ENCODE peak calls at places on chromosome 11, in seven cellular contexts. J, S, W, Y, I, D and G are unnamed samples.

GRCh38 chr11:129366737-129367597 is 8.7 kb upstream of the BARX2 start:
- DNase-seq in J (no peak), S (no peak), W (no peak), Y (no peak), I (no peak), D (no peak), G (no peak)

GRCh38 chr11:109981028-109981636 is 112.1 kb upstream of the ZC3H12C start:
- DNase-seq in J (no peak), S (no peak), W (no peak), Y (no peak), I (no peak), D (no peak), G (no peak)

GRCh38 chr11:115787302-115787701 is 283.1 kb upstream of the CADM1 start:
- DNase-seq in J (no peak), S (no peak), W (no peak), Y (no peak), I (no peak), D (no peak), G (no peak)

GRCh38 chr11:68331338-68331947 is 19.1 kb downstream of the LRP5 start:
- DNase-seq in J (no peak), S (no peak), W (no peak), Y (no peak), I (no peak), D (no peak), G (no peak)

GRCh38 chr11:93905384-93905783 is 55.0 kb upstream of the VSTM5 start:
- DNase-seq in J (no peak), S (no peak), W (no peak), Y (no peak), I (peak), D (no peak), G (no peak)

GRCh38 chr11:65488273-65489058 is 10.4 kb upstream of the MALAT1 start:
- DNase-seq in J (no peak), S (no peak), W (no peak), Y (no peak), I (no peak), D (no peak), G (peak)

GRCh38 chr11:112085822-112086421 is 634 bp downstream of the TIMM8B start:
- DNase-seq in J (no peak), S (no peak), W (no peak), Y (peak), I (no peak), D (peak), G (peak)

GRCh38 chr11:67601098-67601497 is 5.6 kb upstream of the NDUFV1 start:
- DNase-seq in J (no peak), S (no peak), W (no peak), Y (no peak), I (no peak), D (no peak), G (no peak)

GRCh38 chr11:125949271-125950177 is 3.7 kb downstream of the VSIG10L2 start:
- DNase-seq in J (no peak), S (no peak), W (no peak), Y (no peak), I (no peak), D (no peak), G (no peak)

GRCh38 chr11:36540998-36541397 is 26.8 kb upstream of the RAG1 start:
- DNase-seq in J (peak), S (no peak), W (no peak), Y (peak), I (peak), D (peak), G (peak)

GRCh38 chr11:92211576-92212167 is 12.9 kb upstream of the FAT3 start:
- DNase-seq in J (no peak), S (no peak), W (peak), Y (peak), I (no peak), D (peak), G (no peak)

GRCh38 chr11:93958991-93959390 is 62.2 kb upstream of the HEPHL1 start:
- DNase-seq in J (peak), S (no peak), W (no peak), Y (no peak), I (no peak), D (no peak), G (no peak)

GRCh38 chr11:78231962-78232459 is 43.3 kb downstream of the USP35 start:
- DNase-seq in J (no peak), S (no peak), W (no peak), Y (no peak), I (peak), D (no peak), G (no peak)

GRCh38 chr11:120820040-120820439 is 203.9 kb upstream of the TBCEL start:
- DNase-seq in J (no peak), S (no peak), W (no peak), Y (no peak), I (no peak), D (no peak), G (no peak)

GRCh38 chr11:25769287-25769686 is 562.6 kb upstream of the ANO3 start:
- DNase-seq in J (no peak), S (no peak), W (no peak), Y (no peak), I (no peak), D (no peak), G (no peak)

GRCh38 chr11:26199341-26199740 is 132.6 kb upstream of the ANO3 start:
- DNase-seq in J (no peak), S (no peak), W (no peak), Y (no peak), I (no peak), D (no peak), G (no peak)

DNA sequence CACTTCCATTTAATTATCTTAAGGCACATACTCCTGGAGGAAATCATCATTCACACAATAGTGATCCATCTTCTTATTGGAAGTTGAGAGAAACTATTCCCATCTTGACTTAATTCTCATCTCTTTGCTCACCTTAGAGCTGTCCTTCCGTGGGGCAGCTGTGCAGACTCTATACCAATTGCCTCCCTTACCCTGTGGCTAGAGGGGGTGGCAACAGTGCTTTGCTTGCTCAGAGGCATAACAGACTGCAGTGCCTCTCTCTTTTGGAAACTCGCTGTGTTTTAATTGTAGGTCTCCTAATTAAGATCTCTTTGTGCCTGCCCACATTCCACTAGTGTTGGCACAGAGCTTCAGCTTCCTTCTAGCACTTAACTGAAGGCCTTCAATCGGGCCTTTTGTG is 5.5 kb downstream of the KMT2A start:
- DNase-seq in J (no peak), S (no peak), W (no peak), Y (no peak), I (no peak), D (no peak), G (no peak)
- TF ChIP-seq CTCF in J (no peak), S (no peak), W (no peak), Y (no peak), I (no peak), D (no peak), G (no peak)

DNA sequence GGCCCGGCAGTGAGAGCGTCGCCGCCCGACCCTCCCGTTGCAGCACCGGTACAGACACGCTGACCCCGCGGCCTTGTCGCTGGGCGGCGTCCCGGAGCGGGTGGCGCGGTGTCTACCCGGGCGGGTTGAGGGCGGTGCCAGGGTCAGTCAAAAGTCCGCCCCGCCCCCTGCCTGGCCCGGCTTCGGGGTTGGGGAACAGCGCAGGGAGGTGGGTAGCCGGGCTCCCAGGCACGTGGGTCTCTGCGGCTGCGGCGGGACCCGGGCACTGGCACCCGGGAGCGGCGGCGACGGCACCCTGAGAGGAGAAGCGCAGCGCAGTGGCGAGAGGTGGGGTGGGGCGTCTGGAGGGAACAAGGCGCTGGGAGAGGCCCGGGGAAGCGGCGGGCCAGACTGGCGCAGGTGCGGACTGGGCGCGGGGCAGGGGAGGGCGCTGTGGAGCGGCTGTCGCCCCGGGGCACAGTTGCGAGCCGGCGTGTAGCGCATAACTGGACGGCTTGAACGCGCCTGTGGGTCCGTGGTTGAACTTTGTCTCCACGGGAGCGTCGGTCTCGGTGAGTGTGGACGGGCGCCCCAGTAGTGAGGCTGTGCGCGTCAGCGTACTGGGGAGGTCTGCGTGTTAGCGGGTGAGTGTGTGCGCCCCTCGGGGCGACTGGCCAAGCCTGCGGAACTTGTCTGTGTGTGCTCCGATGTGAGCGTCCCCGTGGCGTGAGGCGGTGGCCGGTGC is at the start of gene P2RY2:
- DNase-seq in J (peak), S (peak), W (peak), Y (peak), I (no peak), D (peak), G (peak)
- TF ChIP-seq CTCF in J (peak), S (no peak), W (peak), Y (peak), I (peak), D (peak), G (peak)

DNA sequence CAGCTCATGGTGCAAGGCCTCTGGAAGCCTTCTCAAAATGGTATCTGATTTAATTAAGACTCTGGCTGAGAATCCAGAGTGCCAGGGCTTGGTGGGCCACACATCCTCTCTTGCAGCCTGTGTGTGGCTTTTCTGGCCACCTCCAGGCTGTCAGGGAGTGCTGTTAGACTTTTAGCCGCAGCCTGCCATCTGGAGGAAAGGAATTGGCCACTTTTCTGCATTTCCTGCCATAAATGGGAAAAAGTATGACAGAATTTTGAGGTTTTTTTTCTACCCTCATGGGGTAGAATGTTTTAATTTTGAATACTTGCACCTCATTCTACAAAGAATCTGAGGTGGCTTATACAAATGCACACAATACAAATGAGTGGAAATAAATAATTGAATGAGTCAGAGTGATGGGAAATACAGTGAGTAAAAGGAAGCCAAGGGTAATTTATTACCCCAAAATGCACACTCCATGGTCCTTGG is 218.4 kb downstream of the ADAMTS15 start:
- DNase-seq in J (no peak), S (no peak), W (no peak), Y (peak), I (no peak), D (no peak), G (no peak)
- TF ChIP-seq CTCF in J (no peak), S (no peak), W (no peak), Y (no peak), I (peak), D (peak), G (no peak)

GRCh38 chr11:6095798-6096197 is 11.7 kb upstream of the OR56B4 start:
- DNase-seq in J (no peak), S (no peak), W (no peak), Y (no peak), I (no peak), D (no peak), G (no peak)

GRCh38 chr11:6096417-6096816 is 11.1 kb upstream of the OR56B4 start:
- DNase-seq in J (no peak), S (no peak), W (no peak), Y (no peak), I (no peak), D (no peak), G (no peak)

DNA sequence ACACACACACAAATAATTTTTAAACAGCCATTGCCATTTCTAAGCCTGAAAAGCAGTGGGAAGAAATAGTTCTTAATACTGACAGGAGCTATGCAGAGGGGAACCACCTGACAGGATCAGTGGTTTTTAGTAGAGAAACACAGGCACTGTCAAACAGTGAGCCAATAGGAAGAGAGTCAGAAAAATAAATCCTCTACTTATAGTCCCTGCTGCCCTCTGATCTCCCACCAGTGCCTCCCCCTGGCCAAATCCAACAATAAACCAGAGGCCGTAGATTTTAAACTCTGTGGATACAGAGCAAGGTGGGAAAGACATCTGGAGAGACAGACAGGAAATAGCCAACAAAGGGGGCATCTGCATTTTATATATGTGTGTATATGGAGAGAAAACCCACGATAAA is 7.9 kb upstream of the OR56B4 start:
- DNase-seq in J (no peak), S (no peak), W (no peak), Y (no peak), I (no peak), D (peak), G (no peak)
- TF ChIP-seq CTCF in J (no peak), S (no peak), W (no peak), Y (no peak), I (no peak), D (peak), G (no peak)

DNA sequence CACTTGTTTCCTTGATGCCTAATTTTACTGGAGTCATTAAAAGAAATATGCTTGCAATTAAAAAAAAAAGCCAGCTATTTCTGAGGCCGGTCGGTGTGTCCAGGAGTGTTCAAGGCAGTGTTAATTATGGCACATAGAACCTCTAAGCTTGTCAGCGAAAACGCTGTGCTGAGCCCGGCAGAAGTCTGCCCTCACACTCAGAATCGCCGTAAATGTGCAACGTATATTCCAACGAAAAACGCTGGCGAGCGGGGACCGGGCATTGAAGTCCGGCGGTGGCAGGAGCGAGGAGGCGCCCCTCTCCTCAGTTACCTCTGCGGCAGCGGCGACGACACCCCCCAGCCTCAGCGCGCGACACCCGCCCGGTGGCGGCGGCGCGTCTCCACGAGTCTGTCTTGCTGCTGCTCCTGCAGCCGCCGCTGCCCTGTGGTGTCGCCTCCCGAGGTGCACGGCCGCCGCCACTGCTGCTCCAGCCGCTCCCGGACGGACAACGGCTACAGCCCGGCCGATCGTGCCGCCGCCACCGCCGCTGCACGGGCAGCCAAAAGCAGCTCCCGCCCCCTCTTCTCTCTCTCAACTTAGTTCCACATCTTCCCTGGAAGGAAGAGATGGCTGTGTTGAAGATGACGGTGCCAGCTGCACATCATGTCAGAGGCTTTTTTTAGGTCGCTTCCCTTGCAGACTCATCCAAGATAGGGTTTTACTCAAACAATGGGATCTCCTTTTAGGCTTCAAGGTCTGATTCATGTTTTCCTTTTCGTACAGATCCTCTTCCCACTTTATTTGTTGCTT is 56.0 kb downstream of the JAM3 start:
- DNase-seq in J (peak), S (no peak), W (peak), Y (no peak), I (no peak), D (peak), G (no peak)
- TF ChIP-seq CTCF in J (no peak), S (no peak), W (peak), Y (no peak), I (no peak), D (no peak), G (no peak)

GRCh38 chr11:31641477-31642062 is 132.0 kb downstream of the ELP4 start:
- DNase-seq in J (no peak), S (no peak), W (peak), Y (peak), I (no peak), D (peak), G (no peak)
- TF ChIP-seq CTCF in J (no peak), S (no peak), W (peak), Y (peak), I (peak), D (peak), G (peak)

GRCh38 chr11:72239849-72240460 is 4.0 kb downstream of the PHOX2A start:
- DNase-seq in J (peak), S (no peak), W (no peak), Y (no peak), I (no peak), D (peak), G (no peak)
- TF ChIP-seq CTCF in J (no peak), S (no peak), W (no peak), Y (no peak), I (no peak), D (no peak), G (no peak)

DNA sequence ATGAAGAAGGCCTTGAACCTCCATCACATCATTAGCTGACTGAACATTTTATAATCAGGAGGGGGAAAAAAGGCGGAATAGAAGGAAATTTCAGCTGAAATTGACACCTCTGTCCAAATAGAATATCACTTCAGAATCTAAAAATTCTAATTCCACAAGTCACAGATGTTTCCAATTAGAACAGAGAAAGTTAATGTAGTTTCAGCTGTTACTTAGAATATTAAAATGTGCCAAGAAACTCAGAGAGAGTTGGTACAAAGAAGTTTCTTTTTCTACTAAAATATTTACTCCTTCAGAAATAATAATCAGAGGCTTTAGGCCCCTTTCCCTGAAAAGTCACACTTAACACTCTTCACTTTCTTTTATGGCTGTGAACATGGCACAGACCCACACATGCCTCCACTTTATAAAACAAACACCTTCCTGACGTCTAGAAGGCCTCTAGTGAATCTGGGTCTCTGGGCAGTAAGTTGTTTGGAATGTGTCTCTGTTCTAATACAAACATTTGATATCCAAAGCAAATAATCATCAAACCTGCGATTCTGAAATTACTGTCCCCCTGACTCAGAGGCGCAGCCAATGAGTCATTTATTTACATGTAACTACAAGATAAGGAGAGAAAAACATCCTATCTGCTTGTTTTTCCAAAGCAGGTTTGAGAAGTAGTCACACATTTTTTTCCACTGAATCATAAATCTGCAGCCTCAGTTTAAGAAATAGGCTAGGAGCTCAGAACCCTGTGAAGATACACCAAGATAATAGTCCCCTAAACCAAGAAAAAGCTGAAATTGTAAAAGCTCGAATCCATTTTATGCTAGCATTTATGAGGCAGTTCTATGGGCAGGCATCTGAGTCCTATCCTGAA is 148.4 kb downstream of the ME3 start:
- DNase-seq in J (peak), S (peak), W (no peak), Y (no peak), I (peak), D (no peak), G (no peak)
- TF ChIP-seq CTCF in J (no peak), S (no peak), W (no peak), Y (no peak), I (no peak), D (no peak), G (no peak)